ENCODE peak calls at places on chromosomes 2 and 18, in eight cellular contexts. One of them, this sample, is unnamed. For H3K27me3, H3K4me1 and H3K36me3, the result is how much of the 10 kb centered on the place peaks cover.

GRCh38 chr18:45059695-45060094 is 379.0 kb downstream of the SETBP1 start:
- DNase-seq in Caco-2: no peak
- DNase-seq in HCT116: no peak
- DNase-seq in MM.1S: no peak
- DNase-seq in pancreas: no peak
- DNase-seq in CD8-positive, alpha-beta T cell: no peak
- DNase-seq in lower lobe of right lung: no peak
- DNase-seq in neural progenitor cell: no peak
- DNase-seq in this sample: no peak

GRCh38 chr18:67282796-67283195 is 233.7 kb downstream of the DSEL start:
- DNase-seq in Caco-2: no peak
- DNase-seq in HCT116: no peak
- DNase-seq in MM.1S: no peak
- DNase-seq in pancreas: no peak
- DNase-seq in CD8-positive, alpha-beta T cell: no peak
- DNase-seq in lower lobe of right lung: no peak
- DNase-seq in neural progenitor cell: no peak
- DNase-seq in this sample: no peak

GRCh38 chr18:44090453-44090852 is 590.2 kb upstream of the SETBP1 start:
- DNase-seq in Caco-2: no peak
- DNase-seq in HCT116: no peak
- DNase-seq in MM.1S: no peak
- DNase-seq in pancreas: no peak
- DNase-seq in CD8-positive, alpha-beta T cell: no peak
- DNase-seq in lower lobe of right lung: no peak
- DNase-seq in neural progenitor cell: no peak
- DNase-seq in this sample: no peak

GRCh38 chr2:128552806-128553551 is 234.3 kb upstream of the HS6ST1 start:
- DNase-seq in Caco-2: no peak
- DNase-seq in HCT116: no peak
- DNase-seq in MM.1S: no peak
- DNase-seq in pancreas: peak
- DNase-seq in CD8-positive, alpha-beta T cell: no peak
- DNase-seq in lower lobe of right lung: no peak
- DNase-seq in neural progenitor cell: no peak
- DNase-seq in this sample: no peak

GRCh38 chr2:136765736-136766323 is 485 bp downstream of the THSD7B start:
- DNase-seq in Caco-2: no peak
- DNase-seq in HCT116: no peak
- DNase-seq in MM.1S: peak
- DNase-seq in pancreas: peak
- DNase-seq in CD8-positive, alpha-beta T cell: no peak
- DNase-seq in lower lobe of right lung: no peak
- DNase-seq in neural progenitor cell: peak
- DNase-seq in this sample: no peak

GRCh38 chr2:24048662-24049484 is 668 bp upstream of the FKBP1B start:
- DNase-seq in Caco-2: no peak
- DNase-seq in HCT116: peak
- DNase-seq in MM.1S: no peak
- DNase-seq in pancreas: no peak
- DNase-seq in CD8-positive, alpha-beta T cell: no peak
- DNase-seq in lower lobe of right lung: no peak
- DNase-seq in neural progenitor cell: peak
- DNase-seq in this sample: no peak

GRCh38 chr18:75698861-75699260 is 271.4 kb upstream of the SMIM21 start:
- DNase-seq in Caco-2: no peak
- DNase-seq in HCT116: no peak
- DNase-seq in MM.1S: no peak
- DNase-seq in pancreas: no peak
- DNase-seq in CD8-positive, alpha-beta T cell: no peak
- DNase-seq in lower lobe of right lung: no peak
- DNase-seq in neural progenitor cell: no peak
- DNase-seq in this sample: no peak

GRCh38 chr2:25310965-25311865 is 30.5 kb downstream of the DNMT3A start:
- DNase-seq in Caco-2: no peak
- DNase-seq in HCT116: peak
- DNase-seq in MM.1S: no peak
- DNase-seq in pancreas: peak
- DNase-seq in CD8-positive, alpha-beta T cell: no peak
- DNase-seq in lower lobe of right lung: peak
- DNase-seq in neural progenitor cell: peak
- DNase-seq in this sample: no peak

GRCh38 chr2:198188982-198189381 is 384.6 kb downstream of the PLCL1 start:
- DNase-seq in Caco-2: no peak
- DNase-seq in HCT116: no peak
- DNase-seq in MM.1S: no peak
- DNase-seq in pancreas: no peak
- DNase-seq in CD8-positive, alpha-beta T cell: no peak
- DNase-seq in lower lobe of right lung: no peak
- DNase-seq in neural progenitor cell: no peak
- DNase-seq in this sample: no peak

GRCh38 chr2:46382331-46383112 is 85.3 kb downstream of the EPAS1 start:
- DNase-seq in Caco-2: no peak
- DNase-seq in HCT116: no peak
- DNase-seq in MM.1S: no peak
- DNase-seq in pancreas: no peak
- DNase-seq in CD8-positive, alpha-beta T cell: no peak
- DNase-seq in lower lobe of right lung: no peak
- DNase-seq in neural progenitor cell: no peak
- DNase-seq in this sample: no peak

GRCh38 chr2:150513647-150514046 is 26.2 kb upstream of the RND3 start:
- DNase-seq in Caco-2: no peak
- DNase-seq in HCT116: no peak
- DNase-seq in MM.1S: no peak
- DNase-seq in pancreas: no peak
- DNase-seq in CD8-positive, alpha-beta T cell: no peak
- DNase-seq in lower lobe of right lung: no peak
- DNase-seq in neural progenitor cell: no peak
- DNase-seq in this sample: no peak

GRCh38 chr18:24270937-24271380 is 126.7 kb downstream of the OSBPL1A start:
- DNase-seq in Caco-2: no peak
- DNase-seq in HCT116: no peak
- DNase-seq in MM.1S: no peak
- DNase-seq in pancreas: no peak
- DNase-seq in CD8-positive, alpha-beta T cell: no peak
- DNase-seq in lower lobe of right lung: no peak
- DNase-seq in neural progenitor cell: peak
- DNase-seq in this sample: no peak

GRCh38 chr2:164388511-164388910 is 232.8 kb downstream of the GRB14 start:
- DNase-seq in Caco-2: peak
- DNase-seq in HCT116: no peak
- DNase-seq in MM.1S: peak
- DNase-seq in pancreas: no peak
- DNase-seq in CD8-positive, alpha-beta T cell: no peak
- DNase-seq in lower lobe of right lung: no peak
- DNase-seq in neural progenitor cell: peak
- DNase-seq in this sample: no peak

GRCh38 chr18:48989304-48990284 is 38.8 kb upstream of the SMAD7 start:
- DNase-seq in Caco-2: no peak
- DNase-seq in HCT116: no peak
- DNase-seq in MM.1S: no peak
- DNase-seq in pancreas: no peak
- DNase-seq in CD8-positive, alpha-beta T cell: no peak
- DNase-seq in lower lobe of right lung: no peak
- DNase-seq in neural progenitor cell: no peak
- DNase-seq in this sample: no peak

GRCh38 chr18:9700261-9700796 is 7.8 kb upstream of the RAB31 start:
- DNase-seq in Caco-2: no peak
- DNase-seq in HCT116: no peak
- DNase-seq in MM.1S: no peak
- DNase-seq in pancreas: no peak
- DNase-seq in CD8-positive, alpha-beta T cell: no peak
- DNase-seq in lower lobe of right lung: no peak
- DNase-seq in neural progenitor cell: no peak
- DNase-seq in this sample: no peak

GRCh38 chr18:183769-184168 is 25.4 kb downstream of the USP14 start:
- DNase-seq in Caco-2: no peak
- DNase-seq in HCT116: no peak
- DNase-seq in MM.1S: no peak
- DNase-seq in pancreas: no peak
- DNase-seq in CD8-positive, alpha-beta T cell: no peak
- DNase-seq in lower lobe of right lung: no peak
- DNase-seq in neural progenitor cell: no peak
- DNase-seq in this sample: no peak

GRCh38 chr2:206154197-206154596 is 5.0 kb downstream of the NDUFS1 start:
- DNase-seq in Caco-2: peak
- DNase-seq in HCT116: no peak
- DNase-seq in MM.1S: no peak
- DNase-seq in pancreas: no peak
- DNase-seq in CD8-positive, alpha-beta T cell: no peak
- DNase-seq in lower lobe of right lung: no peak
- DNase-seq in neural progenitor cell: peak
- DNase-seq in this sample: no peak

GRCh38 chr2:228827056-228827455 is 444.0 kb downstream of the PID1 start:
- DNase-seq in Caco-2: no peak
- DNase-seq in HCT116: no peak
- DNase-seq in MM.1S: no peak
- DNase-seq in pancreas: no peak
- DNase-seq in CD8-positive, alpha-beta T cell: no peak
- DNase-seq in lower lobe of right lung: no peak
- DNase-seq in neural progenitor cell: no peak
- DNase-seq in this sample: no peak

GRCh38 chr18:78549971-78550370 is 429.6 kb upstream of the SALL3 start:
- DNase-seq in Caco-2: no peak
- DNase-seq in HCT116: no peak
- DNase-seq in MM.1S: no peak
- DNase-seq in pancreas: no peak
- DNase-seq in CD8-positive, alpha-beta T cell: no peak
- DNase-seq in lower lobe of right lung: no peak
- DNase-seq in neural progenitor cell: no peak
- DNase-seq in this sample: no peak

GRCh38 chr2:219520079-219520478 is 5.8 kb downstream of the ASIC4 start:
- DNase-seq in Caco-2: no peak
- DNase-seq in HCT116: no peak
- DNase-seq in MM.1S: no peak
- DNase-seq in pancreas: no peak
- DNase-seq in CD8-positive, alpha-beta T cell: no peak
- DNase-seq in lower lobe of right lung: no peak
- DNase-seq in neural progenitor cell: no peak
- DNase-seq in this sample: no peak

GRCh38 chr2:219521066-219521880 is 7.0 kb downstream of the ASIC4 start:
- DNase-seq in Caco-2: peak
- DNase-seq in HCT116: no peak
- DNase-seq in MM.1S: no peak
- DNase-seq in pancreas: peak
- DNase-seq in CD8-positive, alpha-beta T cell: no peak
- DNase-seq in lower lobe of right lung: no peak
- DNase-seq in neural progenitor cell: peak
- DNase-seq in this sample: no peak

GRCh38 chr2:219522111-219523030 is 8.1 kb downstream of the ASIC4 start:
- DNase-seq in Caco-2: peak
- DNase-seq in HCT116: peak
- DNase-seq in MM.1S: no peak
- DNase-seq in pancreas: peak
- DNase-seq in CD8-positive, alpha-beta T cell: no peak
- DNase-seq in lower lobe of right lung: no peak
- DNase-seq in neural progenitor cell: peak
- DNase-seq in this sample: no peak

GRCh38 chr2:219517954-219518778 is 3.9 kb downstream of the ASIC4 start:
- DNase-seq in Caco-2: no peak
- DNase-seq in HCT116: no peak
- DNase-seq in MM.1S: no peak
- DNase-seq in pancreas: no peak
- DNase-seq in CD8-positive, alpha-beta T cell: no peak
- DNase-seq in lower lobe of right lung: no peak
- DNase-seq in neural progenitor cell: no peak
- DNase-seq in this sample: no peak

GRCh38 chr2:219519526-219519916 is 5.2 kb downstream of the ASIC4 start:
- DNase-seq in Caco-2: no peak
- DNase-seq in HCT116: no peak
- DNase-seq in MM.1S: no peak
- DNase-seq in pancreas: no peak
- DNase-seq in CD8-positive, alpha-beta T cell: no peak
- DNase-seq in lower lobe of right lung: no peak
- DNase-seq in neural progenitor cell: no peak
- DNase-seq in this sample: no peak
- H3K27me3 ChIP-seq in Caco-2: under half
- H3K27me3 ChIP-seq in HCT116: under half
- H3K27me3 ChIP-seq in MM.1S: half or more
- H3K27me3 ChIP-seq in pancreas: under half
- H3K27me3 ChIP-seq in CD8-positive, alpha-beta T cell: under half
- H3K27me3 ChIP-seq in lower lobe of right lung: half or more
- H3K27me3 ChIP-seq in neural progenitor cell: half or more
- H3K27me3 ChIP-seq in this sample: under half

DNA sequence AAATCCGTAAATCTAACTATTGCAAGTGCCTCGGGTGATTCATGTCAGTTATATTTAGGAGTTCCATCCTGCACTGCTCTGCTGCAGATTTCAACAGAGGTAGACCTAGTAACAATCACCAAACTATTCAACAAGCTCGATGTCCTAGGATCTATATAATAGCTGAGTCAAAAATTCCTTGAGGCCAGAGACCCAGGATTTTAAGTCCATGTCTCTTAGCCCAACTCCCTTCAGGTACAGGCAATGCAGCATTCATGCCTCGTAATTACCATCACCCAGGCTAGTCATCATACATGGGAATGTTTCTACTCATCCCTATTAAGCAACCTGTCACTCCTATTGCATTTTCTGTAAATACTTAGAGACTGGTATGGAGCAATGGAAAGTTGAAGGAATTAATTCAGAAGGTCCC is 729 bp downstream of the TM4SF20 start:
- DNase-seq in Caco-2: no peak
- DNase-seq in HCT116: no peak
- DNase-seq in MM.1S: no peak
- DNase-seq in pancreas: no peak
- DNase-seq in CD8-positive, alpha-beta T cell: no peak
- DNase-seq in lower lobe of right lung: no peak
- DNase-seq in neural progenitor cell: no peak
- DNase-seq in this sample: no peak
- H3K4me1 ChIP-seq in Caco-2: under half
- H3K4me1 ChIP-seq in HCT116: under half
- H3K4me1 ChIP-seq in MM.1S: under half
- H3K4me1 ChIP-seq in pancreas: under half
- H3K4me1 ChIP-seq in CD8-positive, alpha-beta T cell: under half
- H3K4me1 ChIP-seq in lower lobe of right lung: under half
- H3K4me1 ChIP-seq in neural progenitor cell: under half
- H3K4me1 ChIP-seq in this sample: under half

GRCh38 chr2:196651387-196652094 is 12.0 kb downstream of the CCDC150 start:
- DNase-seq in Caco-2: no peak
- DNase-seq in HCT116: no peak
- DNase-seq in MM.1S: no peak
- DNase-seq in pancreas: no peak
- DNase-seq in CD8-positive, alpha-beta T cell: no peak
- DNase-seq in lower lobe of right lung: no peak
- DNase-seq in neural progenitor cell: no peak
- DNase-seq in this sample: no peak
- H3K36me3 ChIP-seq in Caco-2: under half
- H3K36me3 ChIP-seq in HCT116: under half
- H3K36me3 ChIP-seq in MM.1S: under half
- H3K36me3 ChIP-seq in pancreas: under half
- H3K36me3 ChIP-seq in CD8-positive, alpha-beta T cell: under half
- H3K36me3 ChIP-seq in lower lobe of right lung: under half
- H3K36me3 ChIP-seq in neural progenitor cell: under half
- H3K36me3 ChIP-seq in this sample: under half

DNA sequence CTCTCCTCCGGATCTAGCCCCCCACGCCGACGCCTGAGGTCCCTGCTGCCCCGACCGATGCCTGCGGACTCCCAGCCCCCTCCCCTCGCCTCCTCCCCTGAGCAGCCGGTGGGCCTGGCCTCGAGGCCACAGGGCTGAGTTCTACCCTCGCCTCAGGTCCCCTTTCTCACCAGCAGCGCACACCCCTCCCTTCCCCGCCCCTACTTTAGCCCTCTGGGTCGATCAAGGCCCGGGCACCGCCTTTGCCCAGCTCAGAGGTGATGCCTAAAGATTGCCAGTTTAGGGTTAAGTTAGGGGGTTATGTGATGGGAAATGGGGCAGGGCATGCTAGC is 5.7 kb upstream of the SIX3 start:
- DNase-seq in Caco-2: no peak
- DNase-seq in HCT116: no peak
- DNase-seq in MM.1S: no peak
- DNase-seq in pancreas: no peak
- DNase-seq in CD8-positive, alpha-beta T cell: no peak
- DNase-seq in lower lobe of right lung: no peak
- DNase-seq in neural progenitor cell: no peak
- DNase-seq in this sample: no peak
- H3K27me3 ChIP-seq in Caco-2: under half
- H3K27me3 ChIP-seq in HCT116: under half
- H3K27me3 ChIP-seq in MM.1S: half or more
- H3K27me3 ChIP-seq in pancreas: under half
- H3K27me3 ChIP-seq in CD8-positive, alpha-beta T cell: under half
- H3K27me3 ChIP-seq in lower lobe of right lung: half or more
- H3K27me3 ChIP-seq in neural progenitor cell: half or more
- H3K27me3 ChIP-seq in this sample: under half

This sample was measured in naive thymus-derived CD4-positive, alpha-beta T cell.